ENCODE peak calls at places on chromosomes 12 and 14, in eight cellular contexts. One of them, this sample, is unnamed.

GRCh38 chr12:122126713-122127597 is 47.1 kb downstream of the IL31 start:
- DNase-seq in IMR-90: no peak
- DNase-seq in neural crest cell: no peak
- DNase-seq in thoracic aorta: no peak
- DNase-seq in endothelial cell: no peak
- DNase-seq in mesothelial cell of epicardium: no peak
- DNase-seq in MM.1S: no peak
- DNase-seq in GM12878: no peak
- DNase-seq in this sample: no peak

GRCh38 chr12:100675432-100675831 is 101.9 kb downstream of the GAS2L3 start:
- DNase-seq in MM.1S: no peak
- DNase-seq in thoracic aorta: no peak
- DNase-seq in IMR-90: peak
- DNase-seq in GM12878: no peak
- DNase-seq in mesothelial cell of epicardium: peak
- DNase-seq in neural crest cell: no peak
- DNase-seq in endothelial cell: no peak
- DNase-seq in this sample: no peak

GRCh38 chr14:58238252-58239247 is 6.1 kb upstream of the PSMA3 start:
- DNase-seq in thoracic aorta: no peak
- DNase-seq in GM12878: no peak
- DNase-seq in MM.1S: no peak
- DNase-seq in IMR-90: no peak
- DNase-seq in neural crest cell: no peak
- DNase-seq in mesothelial cell of epicardium: no peak
- DNase-seq in endothelial cell: no peak
- DNase-seq in this sample: no peak

GRCh38 chr12:98127336-98127679 is 388.1 kb upstream of the TMPO start:
- DNase-seq in endothelial cell: peak
- DNase-seq in GM12878: no peak
- DNase-seq in IMR-90: no peak
- DNase-seq in mesothelial cell of epicardium: no peak
- DNase-seq in thoracic aorta: no peak
- DNase-seq in MM.1S: no peak
- DNase-seq in neural crest cell: no peak
- DNase-seq in this sample: no peak

GRCh38 chr14:32224731-32225377 is 21.8 kb upstream of the RNU6-8 start:
- DNase-seq in mesothelial cell of epicardium: no peak
- DNase-seq in endothelial cell: peak
- DNase-seq in neural crest cell: no peak
- DNase-seq in IMR-90: peak
- DNase-seq in GM12878: no peak
- DNase-seq in MM.1S: no peak
- DNase-seq in thoracic aorta: no peak
- DNase-seq in this sample: no peak

GRCh38 chr12:88393017-88393767 is 187.1 kb downstream of the KITLG start:
- DNase-seq in mesothelial cell of epicardium: no peak
- DNase-seq in endothelial cell: no peak
- DNase-seq in GM12878: no peak
- DNase-seq in IMR-90: peak
- DNase-seq in neural crest cell: no peak
- DNase-seq in MM.1S: peak
- DNase-seq in thoracic aorta: no peak
- DNase-seq in this sample: no peak

GRCh38 chr14:38948171-38948570 is 154.9 kb downstream of the SEC23A start:
- DNase-seq in mesothelial cell of epicardium: no peak
- DNase-seq in GM12878: no peak
- DNase-seq in MM.1S: no peak
- DNase-seq in thoracic aorta: no peak
- DNase-seq in neural crest cell: no peak
- DNase-seq in IMR-90: no peak
- DNase-seq in endothelial cell: no peak
- DNase-seq in this sample: no peak

GRCh38 chr12:132580701-132581292 is 29.6 kb downstream of the LRCOL1 start:
- DNase-seq in thoracic aorta: no peak
- DNase-seq in GM12878: no peak
- DNase-seq in IMR-90: no peak
- DNase-seq in neural crest cell: no peak
- DNase-seq in MM.1S: no peak
- DNase-seq in endothelial cell: no peak
- DNase-seq in mesothelial cell of epicardium: no peak
- DNase-seq in this sample: no peak

GRCh38 chr12:57738661-57739237 is at the start of gene AGAP2:
- DNase-seq in endothelial cell: peak
- DNase-seq in neural crest cell: peak
- DNase-seq in GM12878: no peak
- DNase-seq in IMR-90: no peak
- DNase-seq in mesothelial cell of epicardium: no peak
- DNase-seq in MM.1S: no peak
- DNase-seq in thoracic aorta: no peak
- DNase-seq in this sample: no peak

GRCh38 chr14:99513946-99514551 is 32.8 kb downstream of the CCNK start:
- DNase-seq in IMR-90: no peak
- DNase-seq in GM12878: no peak
- DNase-seq in MM.1S: no peak
- DNase-seq in neural crest cell: no peak
- DNase-seq in endothelial cell: no peak
- DNase-seq in thoracic aorta: no peak
- DNase-seq in mesothelial cell of epicardium: no peak
- DNase-seq in this sample: peak

GRCh38 chr14:54901380-54902142 is 1.1 kb downstream of the GCH1 start:
- DNase-seq in endothelial cell: no peak
- DNase-seq in MM.1S: no peak
- DNase-seq in neural crest cell: no peak
- DNase-seq in GM12878: no peak
- DNase-seq in IMR-90: no peak
- DNase-seq in mesothelial cell of epicardium: no peak
- DNase-seq in thoracic aorta: no peak
- DNase-seq in this sample: no peak

GRCh38 chr12:52280796-52281560 is 6.5 kb downstream of the KRT86 start:
- DNase-seq in thoracic aorta: no peak
- DNase-seq in MM.1S: no peak
- DNase-seq in GM12878: no peak
- DNase-seq in mesothelial cell of epicardium: peak
- DNase-seq in IMR-90: peak
- DNase-seq in neural crest cell: no peak
- DNase-seq in endothelial cell: no peak
- DNase-seq in this sample: peak

GRCh38 chr12:108375986-108376663 is 37.0 kb upstream of the CMKLR1 start:
- DNase-seq in mesothelial cell of epicardium: no peak
- DNase-seq in GM12878: no peak
- DNase-seq in neural crest cell: no peak
- DNase-seq in MM.1S: no peak
- DNase-seq in IMR-90: no peak
- DNase-seq in endothelial cell: no peak
- DNase-seq in thoracic aorta: no peak
- DNase-seq in this sample: no peak

GRCh38 chr12:48768736-48769135 is 20.2 kb downstream of the ADCY6 start:
- DNase-seq in thoracic aorta: no peak
- DNase-seq in MM.1S: no peak
- DNase-seq in GM12878: no peak
- DNase-seq in endothelial cell: no peak
- DNase-seq in neural crest cell: no peak
- DNase-seq in IMR-90: no peak
- DNase-seq in mesothelial cell of epicardium: no peak
- DNase-seq in this sample: no peak

GRCh38 chr12:28938581-28939301 is 210.3 kb upstream of the FAR2 start:
- DNase-seq in MM.1S: no peak
- DNase-seq in thoracic aorta: no peak
- DNase-seq in endothelial cell: no peak
- DNase-seq in GM12878: no peak
- DNase-seq in neural crest cell: no peak
- DNase-seq in mesothelial cell of epicardium: no peak
- DNase-seq in IMR-90: no peak
- DNase-seq in this sample: no peak
- TF ChIP-seq CTCF in MM.1S: no peak
- TF ChIP-seq CTCF in thoracic aorta: no peak
- TF ChIP-seq CTCF in endothelial cell: no peak
- TF ChIP-seq CTCF in GM12878: no peak
- TF ChIP-seq CTCF in neural crest cell: no peak
- TF ChIP-seq CTCF in mesothelial cell of epicardium: no peak
- TF ChIP-seq CTCF in IMR-90: no peak
- TF ChIP-seq CTCF in this sample: no peak

DNA sequence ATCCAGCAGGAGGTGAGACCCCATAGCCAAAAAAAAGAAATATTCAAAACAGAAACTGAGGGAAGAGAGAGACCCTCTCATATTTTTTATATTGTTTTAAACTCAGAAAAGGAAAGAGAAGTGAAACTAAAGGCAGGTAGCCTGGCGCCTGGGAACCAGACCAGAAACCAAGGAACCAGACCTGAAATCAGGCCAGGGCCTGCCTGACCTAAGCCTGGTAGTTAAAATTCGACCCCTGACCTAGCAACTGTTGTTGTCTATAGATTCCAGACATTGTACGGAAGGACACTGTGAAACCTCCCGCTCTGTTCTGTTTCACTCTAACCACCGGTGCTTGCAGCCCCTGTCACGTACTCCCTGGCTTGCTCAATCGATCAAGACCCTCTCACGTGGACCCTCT is 38.5 kb upstream of the CD163 start:
- DNase-seq in mesothelial cell of epicardium: no peak
- DNase-seq in GM12878: no peak
- DNase-seq in neural crest cell: no peak
- DNase-seq in thoracic aorta: no peak
- DNase-seq in IMR-90: no peak
- DNase-seq in MM.1S: no peak
- DNase-seq in endothelial cell: no peak
- DNase-seq in this sample: no peak
- TF ChIP-seq CTCF in mesothelial cell of epicardium: no peak
- TF ChIP-seq CTCF in GM12878: no peak
- TF ChIP-seq CTCF in neural crest cell: no peak
- TF ChIP-seq CTCF in thoracic aorta: no peak
- TF ChIP-seq CTCF in IMR-90: no peak
- TF ChIP-seq CTCF in MM.1S: no peak
- TF ChIP-seq CTCF in endothelial cell: no peak
- TF ChIP-seq CTCF in this sample: no peak

GRCh38 chr12:1827806-1828805 is 7.7 kb downstream of the LRTM2 start:
- DNase-seq in GM12878: no peak
- DNase-seq in IMR-90: no peak
- DNase-seq in thoracic aorta: no peak
- DNase-seq in neural crest cell: no peak
- DNase-seq in mesothelial cell of epicardium: no peak
- DNase-seq in MM.1S: no peak
- DNase-seq in endothelial cell: no peak
- DNase-seq in this sample: no peak

GRCh38 chr12:1830981-1831930 is 10.9 kb downstream of the LRTM2 start:
- DNase-seq in mesothelial cell of epicardium: peak
- DNase-seq in GM12878: no peak
- DNase-seq in thoracic aorta: no peak
- DNase-seq in MM.1S: peak
- DNase-seq in IMR-90: peak
- DNase-seq in endothelial cell: peak
- DNase-seq in neural crest cell: peak
- DNase-seq in this sample: no peak

GRCh38 chr12:1829306-1829900 is 9.0 kb downstream of the LRTM2 start:
- DNase-seq in thoracic aorta: no peak
- DNase-seq in endothelial cell: no peak
- DNase-seq in GM12878: no peak
- DNase-seq in MM.1S: no peak
- DNase-seq in IMR-90: no peak
- DNase-seq in mesothelial cell of epicardium: no peak
- DNase-seq in neural crest cell: no peak
- DNase-seq in this sample: no peak

GRCh38 chr12:1828863-1829262 is 8.5 kb downstream of the LRTM2 start:
- DNase-seq in GM12878: no peak
- DNase-seq in mesothelial cell of epicardium: no peak
- DNase-seq in MM.1S: no peak
- DNase-seq in IMR-90: no peak
- DNase-seq in thoracic aorta: no peak
- DNase-seq in endothelial cell: no peak
- DNase-seq in neural crest cell: no peak
- DNase-seq in this sample: no peak

DNA sequence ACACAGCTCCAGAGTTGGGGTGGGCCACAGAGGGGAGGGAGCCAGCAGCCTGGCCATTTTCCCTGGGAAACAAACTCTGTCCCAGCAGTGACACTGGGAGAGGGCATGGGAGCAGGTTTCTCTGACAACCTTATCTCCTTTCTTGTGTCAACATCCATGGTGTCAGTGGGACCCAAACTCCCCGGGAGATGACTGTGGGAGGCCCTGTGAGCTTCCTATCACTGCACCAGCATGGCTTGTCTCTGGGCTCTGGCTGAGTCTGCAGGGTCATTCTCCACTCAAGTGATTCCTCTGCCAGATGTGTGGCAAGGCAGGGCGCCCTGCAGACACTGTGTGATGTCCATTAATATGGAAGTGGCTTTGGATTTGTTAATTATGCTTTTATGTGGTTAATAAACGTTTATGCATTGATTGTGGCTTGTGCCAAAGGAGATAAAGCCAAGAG is 10.1 kb downstream of the LRTM2 start:
- DNase-seq in GM12878: no peak
- DNase-seq in thoracic aorta: no peak
- DNase-seq in IMR-90: no peak
- DNase-seq in MM.1S: no peak
- DNase-seq in endothelial cell: no peak
- DNase-seq in mesothelial cell of epicardium: no peak
- DNase-seq in neural crest cell: no peak
- DNase-seq in this sample: no peak
- TF ChIP-seq CTCF in GM12878: no peak
- TF ChIP-seq CTCF in thoracic aorta: no peak
- TF ChIP-seq CTCF in IMR-90: no peak
- TF ChIP-seq CTCF in MM.1S: no peak
- TF ChIP-seq CTCF in endothelial cell: no peak
- TF ChIP-seq CTCF in mesothelial cell of epicardium: no peak
- TF ChIP-seq CTCF in neural crest cell: no peak
- TF ChIP-seq CTCF in this sample: no peak

DNA sequence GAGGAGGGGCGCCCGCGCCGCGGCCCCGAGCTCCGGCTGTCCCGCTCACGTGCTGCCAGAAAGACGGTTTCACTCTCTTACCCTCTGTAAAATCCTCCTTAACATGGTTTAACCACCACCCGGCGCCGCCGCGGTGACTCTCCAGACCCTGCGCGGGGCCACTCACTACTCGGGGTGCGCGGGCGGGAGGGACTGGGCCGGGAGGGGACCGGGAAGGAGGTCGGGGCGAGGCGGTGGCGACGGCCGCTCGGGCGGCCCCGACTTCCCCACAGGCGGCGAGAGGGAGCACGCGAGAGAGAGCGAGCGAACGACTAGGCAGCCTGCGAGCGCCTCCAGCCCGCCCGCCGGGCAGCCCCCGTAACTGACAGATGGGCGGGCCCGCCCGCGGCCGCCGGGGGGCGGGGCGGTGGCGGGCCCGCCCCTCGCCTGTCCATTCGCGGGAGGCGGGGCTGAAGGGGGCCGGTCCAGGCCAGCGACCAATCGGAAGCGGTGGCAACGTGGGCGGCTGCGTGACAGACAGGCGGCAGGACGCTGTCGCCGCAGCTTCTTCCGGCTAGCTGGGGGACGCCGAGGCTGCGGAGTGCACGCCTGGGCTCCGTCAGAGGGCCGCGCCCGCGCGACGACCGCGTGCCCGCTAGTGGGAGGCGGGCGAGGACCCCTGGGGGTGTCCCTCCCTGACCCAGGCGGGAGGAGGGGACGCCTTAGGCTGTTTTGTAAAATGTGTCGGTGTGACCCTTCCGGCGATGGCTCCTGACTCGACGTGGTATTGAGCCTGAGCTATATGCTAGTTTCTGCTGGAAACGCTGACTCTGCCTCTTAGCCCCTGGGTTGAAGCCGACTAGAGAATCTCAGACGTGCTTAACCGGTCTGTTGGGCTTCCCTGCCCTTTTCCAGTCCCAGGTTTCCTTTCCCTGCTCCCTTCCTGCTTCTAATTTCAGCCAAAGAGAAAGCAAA is at the start of gene EEA1:
- DNase-seq in MM.1S: peak
- DNase-seq in neural crest cell: peak
- DNase-seq in mesothelial cell of epicardium: peak
- DNase-seq in thoracic aorta: peak
- DNase-seq in GM12878: peak
- DNase-seq in endothelial cell: peak
- DNase-seq in IMR-90: peak
- DNase-seq in this sample: peak
- TF ChIP-seq CTCF in MM.1S: peak
- TF ChIP-seq CTCF in neural crest cell: peak
- TF ChIP-seq CTCF in mesothelial cell of epicardium: no peak
- TF ChIP-seq CTCF in thoracic aorta: peak
- TF ChIP-seq CTCF in GM12878: peak
- TF ChIP-seq CTCF in endothelial cell: peak
- TF ChIP-seq CTCF in IMR-90: peak
- TF ChIP-seq CTCF in this sample: peak

This sample was measured in osteocyte.